ENCODE peak calls at places on chromosomes 13 and 19, in nine cellular contexts. H is adrenal gland, O is breast epithelium, W is tibial nerve, N is right lobe of liver, X is heart left ventricle, G is transverse colon, Q is HCT116, A is A549. L is an unnamed sample.

GRCh38 chr19:5132698-5133651 is 164.1 kb downstream of the KDM4B start:
- DNase-seq in Q (no peak), N (no peak), W (no peak), A (no peak), G (no peak), O (no peak), H (no peak), X (no peak), L (no peak)

GRCh38 chr13:30002577-30002976 is 152.2 kb upstream of the UBL3 start:
- DNase-seq in A (no peak), O (no peak), Q (no peak), X (no peak), G (no peak), N (no peak), H (no peak), W (no peak), L (no peak)

GRCh38 chr19:13334801-13335481 is 171.3 kb downstream of the CACNA1A start:
- DNase-seq in W (no peak), A (no peak), N (no peak), X (no peak), H (no peak), O (no peak), G (no peak), Q (peak; percentile 90), L (no peak)

GRCh38 chr13:48942131-48942530 is 33.6 kb upstream of the FNDC3A start:
- DNase-seq in N (no peak), A (no peak), O (no peak), X (no peak), Q (no peak), H (no peak), G (no peak), W (no peak), L (no peak)

GRCh38 chr13:45482571-45483173 is 17.9 kb downstream of the COG3 start:
- DNase-seq in A (no peak), H (no peak), G (no peak), N (no peak), Q (no peak), W (no peak), X (no peak), O (no peak), L (no peak)

GRCh38 chr19:17751103-17751911 is at the start of gene FCHO1:
- DNase-seq in A (no peak), X (peak; percentile 77), N (no peak), G (peak; percentile 80), Q (no peak), O (no peak), H (no peak), W (peak; percentile 21), L (no peak)

GRCh38 chr19:24074720-24075119 is 12.3 kb upstream of the ZNF254 start:
- DNase-seq in O (no peak), W (no peak), N (peak; percentile 21), Q (no peak), A (no peak), G (no peak), H (no peak), X (no peak), L (no peak)

GRCh38 chr19:42024622-42025111 is 30.6 kb upstream of the ATP1A3 start:
- DNase-seq in A (no peak), O (no peak), N (no peak), G (peak; percentile 13), W (no peak), X (peak; percentile 80), Q (no peak), H (no peak), L (no peak)

GRCh38 chr13:89695343-89696257 is 1651.9 kb upstream of the MIR17HG start:
- DNase-seq in X (no peak), H (peak; percentile 44), A (peak; percentile 0), Q (peak; percentile 22), W (peak; percentile 35), N (no peak), O (no peak), G (peak; percentile 9), L (no peak)

GRCh38 chr19:11541238-11541637 is 2.6 kb downstream of the CNN1 start:
- DNase-seq in N (no peak), W (no peak), A (no peak), Q (no peak), X (no peak), O (no peak), G (no peak), H (no peak), L (no peak)

GRCh38 chr19:11535792-11536595 is 2.7 kb upstream of the CNN1 start:
- DNase-seq in Q (peak; percentile 81), W (peak; percentile 84), N (peak; percentile 85), O (peak; percentile 91), H (peak; percentile 87), G (peak; percentile 93), A (peak; percentile 67), X (peak; percentile 96), L (peak; percentile 91)

GRCh38 chr19:11540642-11541041 is 2.0 kb downstream of the CNN1 start:
- DNase-seq in A (no peak), X (no peak), H (no peak), N (no peak), G (no peak), Q (no peak), O (no peak), W (no peak), L (no peak)

GRCh38 chr19:11539495-11540365 is 1.1 kb downstream of the CNN1 start:
- DNase-seq in N (no peak), Q (no peak), W (no peak), G (peak; percentile 29), X (no peak), O (no peak), H (no peak), A (no peak), L (peak; percentile 77)

GRCh38 chr19:11538232-11539036 is at the start of gene CNN1:
- DNase-seq in H (peak; percentile 42), G (peak; percentile 75), O (peak; percentile 66), A (no peak), N (no peak), Q (no peak), W (peak; percentile 13), X (peak; percentile 73), L (peak; percentile 86)
- TF ChIP-seq POLR2A in H (peak; percentile 16), G (peak; percentile 82), O (peak; percentile 34), A (no peak), N (no peak), Q (no peak), W (peak; percentile 46), X (peak; percentile 61), L (peak; percentile 88)

GRCh38 chr13:105432408-105432807 is 1103.1 kb downstream of the EFNB2 start:
- DNase-seq in W (no peak), O (no peak), A (no peak), Q (no peak), H (no peak), X (no peak), G (no peak), N (no peak), L (no peak)

GRCh38 chr13:105426454-105426853 is 1109.0 kb downstream of the EFNB2 start:
- DNase-seq in Q (no peak), H (no peak), X (no peak), A (no peak), O (no peak), N (no peak), G (no peak), W (no peak), L (no peak)

DNA sequence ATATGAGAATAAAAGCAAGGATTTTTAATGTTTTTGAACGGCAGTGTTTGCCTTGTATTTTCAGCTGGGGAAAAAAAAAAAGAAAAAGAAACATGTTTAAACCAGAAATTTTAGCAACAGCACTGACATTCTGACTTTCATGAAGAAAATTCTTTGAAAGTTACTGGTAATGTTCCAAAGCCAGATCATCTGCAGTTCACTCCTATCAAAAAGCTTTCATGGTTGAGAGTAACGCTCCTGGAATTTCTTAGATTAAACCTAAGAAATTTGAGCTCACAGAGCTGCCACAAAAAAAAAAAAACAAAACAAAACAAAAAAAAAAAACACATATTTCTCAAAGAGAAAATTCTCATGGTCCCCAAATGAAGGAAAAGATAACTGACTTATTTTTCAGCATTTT is 1106.6 kb downstream of the EFNB2 start:
- DNase-seq in Q (no peak), G (no peak), A (no peak), X (no peak), H (no peak), W (no peak), N (no peak), O (no peak), L (no peak)
- H3K27ac ChIP-seq in Q (no peak overlapping the region), G (no peak overlapping the region), A (no peak overlapping the region), X (no peak overlapping the region), H (no peak overlapping the region), W (no peak overlapping the region), N (no peak overlapping the region), O (no peak overlapping the region), L (no peak overlapping the region)

GRCh38 chr19:49445997-49446396 is 4.7 kb upstream of the SLC17A7 start:
- DNase-seq in X (no peak), O (no peak), Q (no peak), G (no peak), N (no peak), H (no peak), W (no peak), A (no peak), L (no peak)

GRCh38 chr19:49451430-49452181 is at the start of gene PIH1D1:
- DNase-seq in N (peak; percentile 97), G (peak; percentile 98), W (peak; percentile 99), X (peak; percentile 94), A (peak; percentile 99), H (peak; percentile 98), O (peak; percentile 96), Q (peak; percentile 99), L (peak; percentile 95)

GRCh38 chr19:49447485-49448431 is 3.9 kb downstream of the PIH1D1 start:
- DNase-seq in A (no peak), H (no peak), W (no peak), G (no peak), X (no peak), Q (peak; percentile 50), O (no peak), N (peak; percentile 54), L (peak; percentile 80)

GRCh38 chr19:49450405-49450804 is 1.2 kb downstream of the PIH1D1 start:
- DNase-seq in G (no peak), N (no peak), Q (no peak), W (no peak), A (no peak), H (no peak), O (no peak), X (no peak), L (no peak)

DNA sequence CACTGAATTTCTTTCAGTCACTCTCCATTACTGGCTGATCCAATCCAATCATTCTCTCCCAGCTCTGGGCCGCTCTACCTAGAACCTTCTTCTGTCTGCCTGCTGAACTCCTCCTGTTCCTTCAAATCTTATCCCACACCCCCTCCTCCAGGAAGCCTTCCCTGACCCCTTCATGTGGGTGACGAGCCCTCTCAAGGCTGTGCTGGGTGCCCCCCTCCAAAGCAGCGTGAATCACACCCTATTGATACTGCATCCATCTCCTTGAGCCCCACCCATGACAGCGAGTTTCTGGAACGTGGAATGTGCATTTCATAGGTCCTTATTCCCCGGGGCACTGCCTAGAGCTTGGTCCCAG is 3.2 kb downstream of the PIH1D1 start:
- DNase-seq in G (no peak), N (no peak), O (no peak), Q (no peak), H (no peak), W (no peak), X (no peak), A (no peak), L (no peak)
- H3K4me3 ChIP-seq in G (no peak overlapping the region), N (no peak overlapping the region), O (no peak overlapping the region), Q (no peak overlapping the region), H (no peak overlapping the region), W (no peak overlapping the region), X (no peak overlapping the region), A (no peak overlapping the region), L (no peak overlapping the region)

GRCh38 chr19:7463575-7463974 is 25.3 kb downstream of the PEX11G start:
- DNase-seq in W (no peak), X (no peak), O (no peak), A (no peak), N (no peak), H (no peak), Q (no peak), G (no peak), L (no peak)
- TF ChIP-seq POLR2A in W (no peak), X (no peak), O (no peak), A (no peak), N (no peak), H (no peak), Q (no peak), G (no peak), L (no peak)

L was measured in ovary.